ENCODE peak calls at places on chromosome 16, in ten cellular contexts. P is Peyer's patch, G is prostate gland, S is ovary, D is HCT116, Y is spleen, A is IMR-90, K is body of pancreas, R is uterus, I is right lobe of liver. O is an unnamed sample.

GRCh38 chr16:86107190-86107589 is 208.2 kb downstream of the IRF8 start:
- DNase-seq in P (no peak), G (no peak), S (no peak), D (no peak), Y (no peak), A (no peak), K (no peak), R (no peak), I (no peak), O (no peak)

GRCh38 chr16:51374346-51374745 is 223.3 kb upstream of the SALL1 start:
- DNase-seq in P (no peak), G (no peak), S (no peak), D (no peak), Y (no peak), A (peak; percentile 81), K (no peak), R (no peak), I (no peak), O (no peak)

GRCh38 chr16:80040814-80041213 is 440.3 kb upstream of the MAF start:
- DNase-seq in P (no peak), G (no peak), S (no peak), D (no peak), Y (no peak), A (no peak), K (no peak), R (no peak), I (no peak), O (no peak)

GRCh38 chr16:2194166-2194834 is 2.1 kb downstream of the CASKIN1 start:
- DNase-seq in P (no peak), G (no peak), S (no peak), D (no peak), Y (no peak), A (peak; percentile 27), K (no peak), R (peak; percentile 74), I (no peak), O (peak; percentile 64)

GRCh38 chr16:10878644-10879498 is 1.9 kb downstream of the CIITA start:
- DNase-seq in P (peak; percentile 82), G (no peak), S (peak; percentile 28), D (no peak), Y (peak; percentile 89), A (peak; percentile 19), K (peak; percentile 59), R (peak; percentile 30), I (peak; percentile 85), O (peak; percentile 75)

GRCh38 chr16:67164599-67165061 is at the start of gene HSF4:
- DNase-seq in P (peak; percentile 83), G (peak; percentile 34), S (peak; percentile 71), D (no peak), Y (peak; percentile 84), A (no peak), K (peak; percentile 62), R (no peak), I (peak; percentile 77), O (peak; percentile 64)

GRCh38 chr16:81094771-81095251 is 1.4 kb downstream of the GCSH start:
- DNase-seq in P (no peak), G (no peak), S (no peak), D (no peak), Y (no peak), A (peak; percentile 16), K (no peak), R (no peak), I (no peak), O (no peak)

GRCh38 chr16:11497851-11498289 is 88.8 kb downstream of the LITAF start:
- DNase-seq in P (no peak), G (no peak), S (no peak), D (peak; percentile 92), Y (no peak), A (peak; percentile 39), K (no peak), R (peak; percentile 72), I (no peak), O (peak; percentile 70)

GRCh38 chr16:22681881-22682291 is 132.1 kb upstream of the HS3ST2 start:
- DNase-seq in P (no peak), G (no peak), S (no peak), D (no peak), Y (no peak), A (no peak), K (no peak), R (no peak), I (no peak), O (no peak)

GRCh38 chr16:22684282-22685161 is 129.4 kb upstream of the HS3ST2 start:
- DNase-seq in P (no peak), G (no peak), S (no peak), D (no peak), Y (no peak), A (peak; percentile 40), K (no peak), R (no peak), I (no peak), O (no peak)

GRCh38 chr16:22683258-22683657 is 130.7 kb upstream of the HS3ST2 start:
- DNase-seq in P (no peak), G (no peak), S (no peak), D (no peak), Y (no peak), A (no peak), K (no peak), R (no peak), I (no peak), O (no peak)

GRCh38 chr16:22685162-22685830 is 128.7 kb upstream of the HS3ST2 start:
- DNase-seq in P (no peak), G (peak; percentile 56), S (no peak), D (no peak), Y (no peak), A (no peak), K (peak; percentile 51), R (peak; percentile 71), I (no peak), O (peak; percentile 26)

DNA sequence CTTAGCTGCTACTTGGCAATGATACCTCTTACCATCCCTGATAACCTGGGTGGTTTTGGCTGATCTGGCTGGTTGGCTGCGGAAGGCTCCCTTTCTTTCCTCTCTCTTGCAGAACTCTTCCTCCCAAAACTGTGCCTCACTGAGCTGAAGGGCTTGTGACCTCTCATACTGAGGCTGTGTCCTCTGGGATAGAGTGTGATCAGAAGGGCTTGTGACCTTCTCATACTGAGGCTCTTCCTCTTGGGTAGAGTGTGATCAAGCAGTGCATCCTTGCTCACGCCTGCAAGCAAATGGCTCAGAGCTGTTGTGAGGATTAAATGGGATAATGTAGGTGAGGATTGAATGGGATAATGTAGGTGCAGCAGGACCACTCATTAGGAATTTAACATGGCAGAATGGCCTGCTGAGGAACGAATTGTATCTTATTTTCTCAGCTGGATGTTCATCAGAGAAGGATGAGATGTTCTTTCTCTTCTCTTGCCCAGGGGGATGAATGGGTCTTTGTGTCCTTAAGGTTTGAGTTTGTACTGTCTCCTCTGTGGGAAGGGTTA is 130.2 kb upstream of the HS3ST2 start:
- DNase-seq in P (no peak), G (no peak), S (no peak), D (no peak), Y (no peak), A (no peak), K (no peak), R (no peak), I (no peak), O (no peak)
- H3K4me3 ChIP-seq in P (no peak overlapping the region), G (no peak overlapping the region), S (no peak overlapping the region), D (no peak overlapping the region), Y (no peak overlapping the region), A (no peak overlapping the region), K (no peak overlapping the region), R (no peak overlapping the region), I (no peak overlapping the region), O (no peak overlapping the region)

DNA sequence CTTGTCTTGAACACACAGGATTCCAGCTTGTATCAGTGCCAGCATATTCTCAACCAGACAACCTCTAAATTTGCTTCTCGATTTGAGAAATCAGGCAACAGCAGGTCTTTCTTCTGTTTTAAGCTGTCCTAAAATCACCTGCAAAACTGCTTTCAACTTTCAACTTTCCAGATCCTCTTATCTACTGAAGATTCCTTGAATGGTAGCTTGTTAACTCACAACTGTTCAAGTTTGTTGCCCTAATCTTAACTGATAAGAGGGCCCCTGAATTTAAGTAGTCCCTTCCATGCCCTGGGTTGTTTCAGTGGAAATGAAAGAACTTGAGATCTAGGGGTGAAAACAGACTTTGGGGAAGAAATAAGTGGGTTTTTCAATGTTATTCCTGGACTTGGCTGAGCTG is 57.2 kb downstream of the CHD9 start:
- DNase-seq in P (no peak), G (no peak), S (no peak), D (no peak), Y (no peak), A (no peak), K (no peak), R (no peak), I (no peak), O (no peak)
- H3K4me1 ChIP-seq in P (no peaks in the 10 kb centered on the region), G (no peaks in the 10 kb centered on the region), S (no peaks in the 10 kb centered on the region), D (no peaks in the 10 kb centered on the region), Y (peaks cover 12% of the 10 kb centered on the region), A (peaks cover 2% of the 10 kb centered on the region), K (peaks cover 11% of the 10 kb centered on the region), R (no peaks in the 10 kb centered on the region), I (no peaks in the 10 kb centered on the region), O (peaks cover 16% of the 10 kb centered on the region)

DNA sequence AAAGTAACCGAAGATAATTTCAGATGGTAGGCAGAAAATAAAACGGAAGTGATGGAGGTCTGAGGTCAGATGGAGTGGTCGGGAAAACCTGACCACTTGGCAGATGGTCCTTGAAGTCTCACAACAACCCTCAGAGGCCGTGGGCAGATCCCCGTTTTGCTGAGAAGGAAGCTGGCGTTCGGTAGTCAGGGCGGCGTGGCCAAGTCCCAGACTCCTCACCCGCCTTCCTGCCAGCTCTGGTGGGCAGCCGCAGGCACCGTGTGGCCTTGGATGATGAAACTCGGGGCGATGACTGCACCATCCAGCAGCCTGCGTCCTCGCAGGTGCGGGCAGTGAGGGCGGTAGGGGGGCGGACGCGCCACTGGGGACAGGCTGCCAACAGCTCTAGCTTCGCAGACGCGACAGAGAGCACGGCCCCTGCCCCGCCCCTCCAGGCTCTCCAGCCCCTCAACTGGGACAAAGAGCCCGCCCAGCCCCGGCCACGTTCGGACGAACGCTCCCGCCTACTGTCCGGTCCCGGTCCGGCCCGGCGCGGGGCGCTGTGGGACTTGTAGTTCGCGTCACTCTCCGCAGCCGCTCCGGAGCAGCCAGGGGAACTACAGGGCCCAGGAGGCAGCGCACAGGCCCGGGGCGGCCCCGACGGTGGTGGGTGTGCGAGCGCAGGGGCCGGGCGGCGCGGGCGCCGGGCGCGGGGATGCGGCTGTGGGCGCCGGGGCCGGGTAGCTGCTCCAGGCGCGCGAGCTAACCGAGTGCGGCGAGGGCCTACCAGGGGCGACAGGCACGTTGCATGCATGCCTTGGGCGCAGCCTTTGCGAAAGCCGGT is at the start of gene GPT2:
- DNase-seq in P (peak; percentile 95), G (peak; percentile 99), S (peak; percentile 93), D (peak; percentile 91), Y (peak; percentile 98), A (peak; percentile 95), K (peak; percentile 99), R (peak; percentile 93), I (peak; percentile 100), O (peak; percentile 99)
- TF ChIP-seq POLR2A in P (peak; percentile 9), G (peak; percentile 48), S (no peak), D (peak; percentile 60), Y (no peak), A (peak; percentile 44), K (peak; percentile 96), R (no peak), I (peak; percentile 88), O (peak; percentile 60)

GRCh38 chr16:27112093-27112811 is 45.5 kb downstream of the C16orf82 start:
- DNase-seq in P (no peak), G (no peak), S (no peak), D (no peak), Y (no peak), A (no peak), K (no peak), R (no peak), I (no peak), O (no peak)

GRCh38 chr16:27111486-27111885 is 44.8 kb downstream of the C16orf82 start:
- DNase-seq in P (no peak), G (no peak), S (no peak), D (no peak), Y (no peak), A (no peak), K (no peak), R (no peak), I (no peak), O (peak; percentile 13)

GRCh38 chr16:27109666-27110523 is 43.2 kb downstream of the C16orf82 start:
- DNase-seq in P (peak; percentile 94), G (peak; percentile 22), S (peak; percentile 57), D (no peak), Y (peak; percentile 93), A (peak; percentile 47), K (peak; percentile 44), R (peak; percentile 68), I (peak; percentile 75), O (peak; percentile 66)

GRCh38 chr16:27108826-27109665 is 42.3 kb downstream of the C16orf82 start:
- DNase-seq in P (no peak), G (no peak), S (no peak), D (no peak), Y (no peak), A (no peak), K (no peak), R (no peak), I (no peak), O (peak; percentile 36)

DNA sequence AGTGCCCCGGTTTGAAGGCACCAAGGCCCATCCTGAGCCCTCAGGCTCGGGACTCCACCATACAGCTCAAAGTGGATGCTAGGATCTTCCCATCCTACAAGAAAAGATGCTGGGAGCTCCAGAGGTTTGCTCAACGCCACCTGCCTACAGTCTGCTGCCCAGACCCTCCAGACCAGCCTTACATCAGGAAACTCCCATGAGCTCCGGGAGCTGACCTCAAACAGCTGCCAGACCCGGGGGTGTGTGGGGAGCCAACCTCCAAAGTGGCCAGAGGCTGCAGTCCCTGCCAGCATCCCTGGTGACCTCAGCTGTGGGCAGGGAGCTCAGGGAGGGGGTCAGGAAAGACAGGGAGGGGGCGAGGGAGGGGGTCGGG is 43.8 kb downstream of the C16orf82 start:
- DNase-seq in P (no peak), G (no peak), S (no peak), D (no peak), Y (no peak), A (no peak), K (no peak), R (no peak), I (no peak), O (peak; percentile 36)
- H3K4me3 ChIP-seq in P (no peak overlapping the region), G (no peak overlapping the region), S (no peak overlapping the region), D (no peak overlapping the region), Y (no peak overlapping the region), A (no peak overlapping the region), K (no peak overlapping the region), R (no peak overlapping the region), I (no peak overlapping the region), O (no peak overlapping the region)

O was measured in adrenal gland.